ENCODE peak calls at places on chromosomes 11 and 22, in ten cellular contexts. I is lower leg skin, S is gastrocnemius medialis, M is testis, K is erythroblast, N is transverse colon, C is IMR-90, R is sigmoid colon, D is A549, V is stomach. Q is an unnamed sample.

GRCh38 chr11:41461057-41461681 is 1.7 kb upstream of the LRRC4C start:
- DNase-seq in K (peak), M (no peak), D (no peak), S (no peak), N (no peak), C (no peak), R (no peak), I (no peak), V (no peak), Q (no peak)

GRCh38 chr11:42013656-42014201 is 554.3 kb upstream of the LRRC4C start:
- DNase-seq in V (no peak), N (no peak), S (no peak), M (no peak), R (no peak), K (no peak), C (no peak), D (no peak), I (no peak), Q (no peak)

GRCh38 chr11:126113963-126114362 is 51.3 kb upstream of the CDON start:
- DNase-seq in R (peak), M (no peak), S (no peak), D (no peak), C (no peak), V (no peak), K (no peak), I (no peak), N (no peak), Q (no peak)

GRCh38 chr11:114821626-114822025 is 143.3 kb downstream of the NXPE2 start:
- DNase-seq in S (no peak), N (no peak), D (no peak), I (no peak), R (no peak), M (no peak), V (no peak), K (no peak), C (peak), Q (no peak)

GRCh38 chr11:129710423-129710822 is 105.2 kb upstream of the TMEM45B start:
- DNase-seq in C (no peak), M (peak), R (no peak), K (no peak), I (no peak), V (no peak), S (no peak), D (no peak), N (no peak), Q (no peak)

GRCh38 chr11:15551897-15552851 is 437.5 kb downstream of the INSC start:
- DNase-seq in C (no peak), M (no peak), K (no peak), S (no peak), D (no peak), N (no peak), V (no peak), I (no peak), R (no peak), Q (no peak)

GRCh38 chr11:116513278-116513823 is 259.4 kb downstream of the BUD13 start:
- DNase-seq in M (no peak), S (no peak), K (no peak), D (no peak), R (no peak), I (no peak), C (no peak), N (no peak), V (no peak), Q (no peak)

GRCh38 chr11:23164022-23164421 is 303.7 kb upstream of the CCDC179 start:
- DNase-seq in D (no peak), N (no peak), M (no peak), C (no peak), S (no peak), I (no peak), K (no peak), V (no peak), R (no peak), Q (no peak)

GRCh38 chr11:130131957-130132850 is 27.4 kb upstream of the ST14 start:
- DNase-seq in I (no peak), S (peak), N (peak), K (peak), V (peak), R (no peak), C (peak), M (peak), D (peak), Q (no peak)

GRCh38 chr11:76562541-76562940 is 108.0 kb downstream of the LRRC32 start:
- DNase-seq in N (no peak), R (no peak), K (no peak), I (no peak), C (no peak), V (no peak), M (no peak), D (no peak), S (no peak), Q (no peak)

GRCh38 chr22:48485144-48486135 is 1342.2 kb downstream of the BRD1 start:
- DNase-seq in I (no peak), M (no peak), N (no peak), D (no peak), C (no peak), K (no peak), V (no peak), S (no peak), R (peak), Q (no peak)

GRCh38 chr11:62402226-62402625 is 16.6 kb upstream of the SCGB1A1 start:
- DNase-seq in V (peak), R (peak), D (no peak), C (no peak), S (peak), M (peak), N (peak), K (no peak), I (no peak), Q (peak)

GRCh38 chr22:19942071-19942885 is 660 bp upstream of the TXNRD2 start:
- DNase-seq in I (no peak), D (peak), R (peak), C (peak), K (peak), M (peak), N (no peak), V (no peak), S (no peak), Q (no peak)

GRCh38 chr11:73463359-73463758 is 87.2 kb downstream of the RELT start:
- DNase-seq in K (no peak), S (no peak), N (no peak), D (no peak), C (peak), M (no peak), V (no peak), I (no peak), R (no peak), Q (no peak)

GRCh38 chr11:17978553-17979287 is 34.1 kb downstream of the SERGEF start:
- DNase-seq in S (peak), D (peak), N (peak), M (peak), V (peak), I (no peak), K (peak), C (peak), R (no peak), Q (peak)

GRCh38 chr11:10623797-10624761 is 55.6 kb upstream of the LYVE1 start:
- DNase-seq in S (peak), C (peak), I (no peak), N (peak), M (peak), V (no peak), D (peak), K (no peak), R (peak), Q (no peak)

GRCh38 chr11:117657801-117658200 is 139.2 kb downstream of the DSCAML1 start:
- DNase-seq in S (no peak), D (no peak), I (no peak), K (no peak), R (no peak), N (no peak), V (no peak), M (no peak), C (no peak), Q (no peak)

GRCh38 chr11:105224859-105225258 is 85.3 kb upstream of the CARD18 start:
- DNase-seq in K (no peak), M (no peak), S (no peak), R (no peak), V (no peak), N (no peak), C (no peak), D (no peak), I (no peak), Q (no peak)

GRCh38 chr11:79160786-79161403 is 279.9 kb downstream of the TENM4 start:
- DNase-seq in D (no peak), I (no peak), S (no peak), K (no peak), R (no peak), N (no peak), V (no peak), C (no peak), M (peak), Q (no peak)

GRCh38 chr11:33692013-33692504 is 8.6 kb downstream of the C11orf91 start:
- DNase-seq in C (peak), K (no peak), D (peak), I (peak), S (peak), R (peak), M (peak), V (peak), N (peak), Q (peak)

GRCh38 chr22:18078329-18079041 is 695 bp downstream of the PEX26 start:
- DNase-seq in C (peak), V (peak), S (peak), D (peak), K (peak), I (no peak), N (peak), M (no peak), R (no peak), Q (peak)

GRCh38 chr22:46736705-46737104 is 1.3 kb downstream of the CERK start:
- DNase-seq in K (no peak), V (no peak), I (no peak), D (no peak), N (peak), R (no peak), M (no peak), S (no peak), C (no peak), Q (no peak)

GRCh38 chr11:112355726-112356125 is 95.1 kb upstream of the PLET1 start:
- DNase-seq in S (no peak), N (no peak), R (no peak), C (peak), D (no peak), K (peak), M (peak), I (no peak), V (peak), Q (no peak)

GRCh38 chr11:9691865-9692264 is 28.0 kb downstream of the SWAP70 start:
- DNase-seq in M (no peak), K (no peak), R (no peak), I (no peak), N (no peak), S (no peak), C (peak), D (no peak), V (no peak), Q (no peak)

GRCh38 chr22:49883294-49883640 is 29.6 kb downstream of the ZBED4 start:
- DNase-seq in V (no peak), R (no peak), K (no peak), D (no peak), N (no peak), C (peak), M (no peak), S (no peak), I (no peak), Q (no peak)

GRCh38 chr11:60634151-60634550 is 65.3 kb upstream of the MS4A8 start:
- DNase-seq in M (no peak), D (no peak), C (no peak), K (peak), R (no peak), V (no peak), I (no peak), S (no peak), N (no peak), Q (no peak)

GRCh38 chr22:24893341-24894070 is 53.0 kb downstream of the LHFPL7 start:
- DNase-seq in C (no peak), M (no peak), R (no peak), K (no peak), N (no peak), D (no peak), S (no peak), V (no peak), I (no peak), Q (no peak)

GRCh38 chr11:1939006-1939626 is 8.0 kb upstream of the MRPL23 start:
- DNase-seq in N (no peak), V (no peak), I (no peak), M (no peak), S (peak), K (peak), D (no peak), C (no peak), R (peak), Q (peak)

GRCh38 chr11:61329871-61330270 is 3.0 kb downstream of the DDB1 start:
- DNase-seq in V (no peak), I (no peak), M (no peak), N (no peak), D (no peak), K (no peak), C (no peak), S (no peak), R (no peak), Q (no peak)

GRCh38 chr11:123741159-123741951 is at the start of gene ZNF202:
- DNase-seq in D (peak), I (peak), K (peak), C (peak), R (peak), N (peak), V (peak), S (peak), M (peak), Q (peak)
- TF ChIP-seq POLR2A in D (peak), I (no peak), K (peak), C (peak), R (peak), N (peak), V (no peak), S (peak), M (peak), Q (peak)

GRCh38 chr11:66312549-66313320 is 4.1 kb downstream of the CD248 start:
- DNase-seq in S (peak), M (peak), R (peak), N (peak), V (peak), D (peak), I (peak), K (peak), C (peak), Q (peak)
- TF ChIP-seq POLR2A in S (peak), M (no peak), R (peak), N (peak), V (no peak), D (peak), I (no peak), K (no peak), C (peak), Q (peak)

GRCh38 chr11:66854231-66854661 is 2.6 kb upstream of the LRFN4 start:
- DNase-seq in R (no peak), C (no peak), N (no peak), M (no peak), D (no peak), V (no peak), I (no peak), S (no peak), K (no peak), Q (no peak)

GRCh38 chr11:66857234-66857926 is 516 bp downstream of the LRFN4 start:
- DNase-seq in R (peak), N (no peak), K (no peak), C (no peak), S (no peak), M (no peak), D (peak), I (no peak), V (no peak), Q (peak)

GRCh38 chr11:66854729-66855211 is 2.1 kb upstream of the LRFN4 start:
- DNase-seq in M (no peak), V (no peak), N (no peak), S (no peak), I (no peak), D (no peak), K (no peak), R (peak), C (no peak), Q (peak)

GRCh38 chr11:66856496-66857233 is at the start of gene LRFN4:
- DNase-seq in M (peak), N (peak), K (no peak), I (no peak), C (no peak), D (peak), V (peak), S (no peak), R (peak), Q (peak)

DNA sequence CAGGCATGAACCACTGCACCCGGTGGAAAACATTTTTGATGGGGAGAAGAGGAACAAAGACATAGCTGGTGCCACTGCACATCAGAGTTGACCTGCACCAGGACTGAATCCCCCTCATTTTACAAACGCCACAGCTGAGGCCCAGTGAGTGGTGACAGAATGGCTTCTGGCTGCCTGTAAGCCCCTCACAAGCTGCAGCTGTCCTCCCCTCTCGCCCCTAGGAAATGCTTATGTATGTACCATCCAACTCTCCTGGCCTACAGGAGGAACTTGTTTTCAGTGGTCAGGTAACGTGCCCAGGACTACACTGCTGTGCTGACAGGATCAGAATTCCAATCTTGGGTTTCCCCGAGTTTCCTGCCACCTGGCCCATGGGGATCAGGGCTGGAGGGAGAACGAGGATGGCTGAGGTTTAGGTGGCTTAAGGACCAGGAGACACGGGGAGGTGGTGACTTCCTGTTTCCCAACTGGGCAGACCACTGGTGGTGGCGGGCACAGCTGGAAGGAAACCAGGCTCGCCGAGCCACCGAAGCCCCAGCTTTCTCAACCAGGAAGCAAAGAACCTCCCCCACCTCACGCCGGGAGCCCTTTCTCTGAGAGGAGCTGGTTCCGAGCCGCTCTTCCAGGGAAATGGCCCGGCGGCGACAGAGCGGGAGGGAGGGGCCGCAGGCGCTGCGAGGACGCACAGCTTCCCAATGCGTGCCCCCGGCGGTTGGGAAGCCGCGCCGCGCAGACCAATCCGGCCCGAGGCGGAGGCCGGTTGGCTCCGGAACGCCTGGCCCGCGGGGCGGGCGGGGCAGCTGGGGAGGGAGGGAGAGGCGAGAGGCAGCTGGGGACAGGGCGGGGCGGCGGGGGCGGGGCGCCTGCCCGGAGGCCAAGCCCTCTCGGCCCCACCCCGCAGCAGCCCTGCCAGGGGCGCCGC is 1.0 kb upstream of the LRFN4 start:
- DNase-seq in N (peak), M (peak), I (peak), C (peak), V (peak), R (peak), S (peak), D (peak), K (peak), Q (peak)
- TF ChIP-seq POLR2A in N (peak), M (peak), I (no peak), C (peak), V (no peak), R (peak), S (peak), D (peak), K (peak), Q (peak)

DNA sequence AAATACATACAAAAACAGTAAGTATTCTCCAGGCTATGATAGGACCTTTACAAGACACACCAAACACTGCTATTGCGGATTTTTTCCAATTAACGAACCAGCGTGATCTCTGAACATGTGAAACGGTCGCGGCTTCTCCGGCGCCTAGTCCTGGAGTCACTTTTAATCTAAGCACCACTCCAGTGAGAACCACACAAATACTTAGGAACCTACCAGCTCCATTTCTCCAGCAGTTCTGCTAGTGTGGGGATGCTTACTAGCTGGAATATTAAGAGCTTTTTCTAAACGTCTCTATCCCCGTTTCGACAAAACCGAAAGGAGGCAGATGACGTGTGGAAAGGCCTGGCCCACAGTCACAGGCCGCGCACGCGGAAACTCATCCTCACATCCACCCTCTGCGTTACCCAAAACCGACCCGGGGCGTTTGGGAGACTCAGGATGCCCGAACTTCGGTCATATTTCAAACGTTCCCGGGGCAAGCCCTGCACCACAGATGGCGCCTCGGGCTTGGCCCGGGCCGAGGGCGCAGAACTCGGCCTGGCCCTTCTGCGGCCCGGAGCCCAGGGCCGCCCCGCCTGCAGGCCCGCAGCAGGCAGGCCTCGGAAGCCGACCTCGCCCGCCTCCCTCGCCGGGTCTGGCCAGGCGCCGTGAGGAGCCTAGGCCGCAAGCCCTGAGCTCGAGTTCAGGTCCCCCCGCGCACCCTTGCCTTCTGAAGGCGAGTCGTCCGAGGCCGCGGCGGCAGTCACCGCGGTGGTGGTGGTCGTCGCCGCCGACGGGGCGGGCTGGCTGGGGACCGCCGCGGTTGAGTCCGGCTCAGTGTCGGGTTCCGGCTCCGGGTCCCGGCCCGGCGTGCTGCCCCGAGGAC is 546 bp downstream of the FNBP4 start:
- DNase-seq in K (peak), M (peak), I (peak), V (peak), S (peak), R (peak), N (peak), D (no peak), C (peak), Q (peak)
- TF ChIP-seq POLR2A in K (no peak), M (no peak), I (no peak), V (no peak), S (no peak), R (no peak), N (no peak), D (no peak), C (no peak), Q (no peak)

DNA sequence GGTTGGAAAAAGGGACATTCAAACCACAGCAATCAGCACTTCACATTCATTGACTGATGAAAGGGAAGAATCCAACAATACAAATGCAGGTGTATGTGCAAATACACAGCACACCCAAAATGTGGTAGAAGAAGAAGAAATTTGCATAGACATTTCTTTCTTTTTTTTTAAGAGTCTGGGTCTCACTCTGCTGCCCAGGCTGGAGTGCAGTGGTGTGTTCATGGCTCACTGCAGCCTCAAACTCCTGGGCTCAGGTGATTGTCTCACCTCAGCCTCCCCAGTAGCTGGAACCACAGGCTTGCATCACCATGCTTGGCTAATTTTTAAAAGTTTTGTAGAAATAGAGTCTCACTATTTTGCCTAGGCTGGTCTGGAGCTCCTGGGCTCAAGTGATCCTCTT is 21.9 kb downstream of the CARS1 start:
- DNase-seq in R (no peak), C (no peak), K (no peak), D (no peak), N (no peak), I (no peak), S (no peak), V (no peak), M (no peak), Q (no peak)
- TF ChIP-seq POLR2A in R (no peak), C (no peak), K (no peak), D (no peak), N (no peak), I (no peak), S (no peak), V (no peak), M (no peak), Q (no peak)

DNA sequence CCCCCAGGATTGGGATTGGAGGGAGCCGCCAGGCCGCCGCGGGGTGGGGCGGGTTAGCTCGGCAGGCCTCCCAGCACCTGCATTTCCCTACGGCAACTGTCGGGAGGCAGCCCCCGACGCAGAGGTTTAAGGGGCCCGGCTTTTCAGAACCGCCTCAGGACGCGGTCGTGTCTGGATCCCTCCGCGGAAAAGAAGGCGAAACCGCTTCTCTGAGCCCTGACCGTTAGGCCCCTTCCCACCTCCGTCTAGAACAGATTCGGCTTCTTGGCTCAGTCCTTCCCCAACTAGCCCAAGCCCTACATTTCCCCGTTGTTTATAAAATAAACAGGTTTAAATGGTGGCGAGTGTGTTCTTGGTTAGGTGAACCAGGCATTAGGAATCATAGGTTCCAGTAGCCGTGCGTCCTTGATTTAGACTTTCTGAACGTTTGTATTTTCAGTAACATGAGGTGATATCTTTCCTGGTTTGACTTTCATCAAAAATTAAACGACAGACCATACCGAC is 1.0 kb upstream of the HSPA8 start:
- DNase-seq in V (no peak), M (no peak), K (peak), S (no peak), R (no peak), N (no peak), D (no peak), I (peak), C (peak), Q (no peak)
- TF ChIP-seq POLR2A in V (no peak), M (no peak), K (no peak), S (no peak), R (no peak), N (no peak), D (peak), I (no peak), C (peak), Q (no peak)

Q was measured in right lobe of liver.